ENCODE peak calls at places on chromosomes 7 and 10, in four cellular contexts. I, M, G and V are unnamed samples.

GRCh38 chr7:151880688-151881087 is 3.8 kb upstream of the PRKAG2 start:
- DNase-seq in G (no peak), M (no peak), I (no peak), V (no peak)

GRCh38 chr10:61981460-61981859 is 80.0 kb downstream of the ARID5B start:
- DNase-seq in M (no peak), I (no peak), G (no peak), V (no peak)

GRCh38 chr7:74627699-74628411 is 29.7 kb upstream of the GTF2I start:
- DNase-seq in I (peak; percentile 93), M (peak; percentile 63), G (no peak), V (no peak)

GRCh38 chr7:10122573-10123100 is 851.0 kb upstream of the PHF14 start:
- DNase-seq in M (no peak), I (no peak), G (no peak), V (peak; percentile 82)

GRCh38 chr10:133342942-133343341 is 4.2 kb upstream of the PRAP1 start:
- DNase-seq in M (no peak), G (no peak), I (no peak), V (no peak)

GRCh38 chr10:128047337-128047736 is 78.9 kb downstream of the MKI67 start:
- DNase-seq in I (no peak), M (peak; percentile 71), G (peak; percentile 23), V (peak; percentile 80)

GRCh38 chr7:142873281-142873784 is 12.2 kb downstream of the TRPV6 start:
- DNase-seq in I (no peak), G (peak; percentile 91), M (peak; percentile 84), V (no peak)

GRCh38 chr7:75735581-75736350 is 3.0 kb downstream of the HIP1 start:
- DNase-seq in M (no peak), I (no peak), G (peak; percentile 56), V (no peak)

GRCh38 chr10:124496620-124497019 is 35.0 kb downstream of the LHPP start:
- DNase-seq in I (no peak), M (no peak), G (no peak), V (no peak)

GRCh38 chr10:132257271-132257670 is 50.5 kb downstream of the STK32C start:
- DNase-seq in G (peak; percentile 41), I (no peak), M (no peak), V (no peak)

GRCh38 chr7:77315102-77315501 is 101.0 kb downstream of the GSAP start:
- DNase-seq in M (no peak), I (no peak), G (no peak), V (no peak)

GRCh38 chr10:81414038-81414437 is 461.0 kb upstream of the NRG3 start:
- DNase-seq in G (no peak), I (no peak), M (no peak), V (peak; percentile 8)
- TF ChIP-seq MAX in G (no peak), I (no peak), M (no peak), V (no peak)

DNA sequence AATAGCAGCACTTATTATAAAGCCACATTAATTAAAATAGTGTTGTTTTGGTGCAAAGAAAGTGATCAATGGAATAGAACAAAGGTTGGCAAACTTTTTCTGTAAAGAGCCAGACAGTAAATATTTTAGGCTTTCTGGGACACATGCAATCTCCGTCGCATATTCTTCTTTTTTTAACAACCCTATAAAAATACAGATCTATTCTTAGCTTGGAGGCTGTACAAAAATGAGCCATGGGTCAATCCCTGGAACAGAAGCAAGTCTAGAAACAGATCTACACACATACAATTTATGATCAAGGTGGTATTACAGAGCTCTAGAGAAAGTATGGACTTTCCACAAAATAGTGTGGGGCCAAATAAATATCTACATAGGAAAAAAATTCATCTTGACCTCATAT is 71.8 kb downstream of the ARHGAP21 start:
- DNase-seq in G (no peak), I (no peak), M (no peak), V (no peak)
- H2AFZ ChIP-seq in G (no peak overlapping the region), I (no peak overlapping the region), M (no peak overlapping the region), V (no peak overlapping the region)

GRCh38 chr10:6299234-6299633 is 96.5 kb downstream of the PFKFB3 start:
- DNase-seq in G (peak; percentile 18), I (peak; percentile 60), M (no peak), V (no peak)

GRCh38 chr10:6301482-6302083 is 98.9 kb downstream of the PFKFB3 start:
- DNase-seq in M (no peak), I (no peak), G (no peak), V (no peak)

GRCh38 chr10:6299743-6300105 is 97.0 kb downstream of the PFKFB3 start:
- DNase-seq in M (no peak), G (no peak), I (no peak), V (no peak)

GRCh38 chr10:6300784-6301180 is 98.0 kb downstream of the PFKFB3 start:
- DNase-seq in M (no peak), I (no peak), G (no peak), V (no peak)

GRCh38 chr10:6300106-6300783 is 97.5 kb downstream of the PFKFB3 start:
- DNase-seq in I (no peak), G (no peak), M (no peak), V (no peak)
- TF ChIP-seq JUN in I (no peak), G (no peak), M (no peak), V (no peak)

GRCh38 chr7:2779086-2779485 is 65.0 kb downstream of the GNA12 start:
- DNase-seq in I (no peak), G (no peak), M (no peak), V (no peak)
- TF ChIP-seq MAX in I (no peak), G (no peak), M (no peak), V (no peak)